ENCODE peak calls at places on chromosomes 1 and 21, in nine cellular contexts. V, Z, N, L, M, O, Y, J and I are unnamed samples.

GRCh38 chr1:59027176-59027575 is 243.3 kb upstream of the JUN start:
- DNase-seq in V (no peak), Z (peak), N (no peak), L (no peak), M (no peak), O (peak), Y (no peak), J (peak), I (no peak)

GRCh38 chr1:225470691-225471452 is 43.0 kb upstream of the LBR start:
- DNase-seq in V (no peak), Z (no peak), N (no peak), L (no peak), M (no peak), O (no peak), Y (no peak), J (no peak), I (no peak)

GRCh38 chr1:59915516-59915915 is 11.1 kb downstream of the CYP2J2 start:
- DNase-seq in V (no peak), Z (no peak), N (no peak), L (no peak), M (no peak), O (no peak), Y (no peak), J (no peak), I (no peak)

GRCh38 chr1:226679853-226680516 is 59.1 kb downstream of the ITPKB start:
- DNase-seq in V (peak), Z (peak), N (peak), L (no peak), M (peak), O (peak), Y (peak), J (peak), I (peak)

GRCh38 chr21:25942145-25942544 is 207.4 kb downstream of the GABPA start:
- DNase-seq in V (no peak), Z (no peak), N (no peak), L (no peak), M (no peak), O (no peak), Y (no peak), J (no peak), I (no peak)

GRCh38 chr1:53546409-53547155 is 87.4 kb downstream of the DMRTB1 start:
- DNase-seq in V (no peak), Z (no peak), N (no peak), L (no peak), M (no peak), O (no peak), Y (no peak), J (no peak), I (no peak)

GRCh38 chr1:182315157-182315556 is 76.4 kb downstream of the GLUL start:
- DNase-seq in V (no peak), Z (no peak), N (no peak), L (no peak), M (no peak), O (no peak), Y (no peak), J (no peak), I (no peak)

GRCh38 chr1:58909162-58909560 is 125.3 kb upstream of the JUN start:
- DNase-seq in V (no peak), Z (peak), N (no peak), L (no peak), M (peak), O (peak), Y (no peak), J (peak), I (peak)

GRCh38 chr1:74505133-74505532 is 7.3 kb downstream of the LRRC53 start:
- DNase-seq in V (no peak), Z (no peak), N (peak), L (no peak), M (no peak), O (no peak), Y (peak), J (peak), I (no peak)

GRCh38 chr1:61472876-61473275 is 252.1 kb downstream of the TM2D1 start:
- DNase-seq in V (no peak), Z (peak), N (no peak), L (no peak), M (no peak), O (peak), Y (no peak), J (peak), I (no peak)

GRCh38 chr1:78831731-78832360 is 174.7 kb downstream of the ADGRL4 start:
- DNase-seq in V (no peak), Z (peak), N (no peak), L (peak), M (peak), O (peak), Y (no peak), J (peak), I (peak)

GRCh38 chr1:205446828-205447227 is 9.0 kb downstream of the BLACAT1 start:
- DNase-seq in V (no peak), Z (peak), N (no peak), L (no peak), M (no peak), O (no peak), Y (no peak), J (no peak), I (no peak)

GRCh38 chr1:14441302-14441741 is 157.2 kb upstream of the KAZN start:
- DNase-seq in V (no peak), Z (peak), N (no peak), L (peak), M (peak), O (peak), Y (no peak), J (peak), I (peak)

GRCh38 chr1:43549921-43550597 is 19.4 kb downstream of the PTPRF start:
- DNase-seq in V (no peak), Z (peak), N (no peak), L (no peak), M (peak), O (no peak), Y (peak), J (no peak), I (no peak)

GRCh38 chr1:54984126-54984842 is 3.9 kb downstream of the TMEM61 start:
- DNase-seq in V (no peak), Z (no peak), N (no peak), L (no peak), M (no peak), O (no peak), Y (peak), J (no peak), I (no peak)

GRCh38 chr1:8889103-8889846 is 10.8 kb upstream of the ENO1 start:
- DNase-seq in V (no peak), Z (peak), N (no peak), L (no peak), M (peak), O (no peak), Y (no peak), J (peak), I (no peak)